ENCODE peak calls at places on chromosomes 7 and 10, in five cellular contexts. D is HepG2, U is A549, H is K562, Q is GM12878. B is an unnamed sample.

GRCh38 chr7:81767883-81768282 is 2.0 kb downstream of the HGF start:
- DNase-seq in D (no peak), U (no peak), Q (no peak), H (no peak), B (peak; percentile 50)

GRCh38 chr7:65295409-65295808 is 78.2 kb upstream of the ZNF92 start:
- DNase-seq in D (no peak), Q (no peak), U (no peak), H (no peak), B (no peak)

GRCh38 chr7:501526-501925 is 18.1 kb downstream of the PDGFA start:
- DNase-seq in U (no peak), H (no peak), D (no peak), Q (no peak), B (no peak)

GRCh38 chr10:52256832-52257691 is 57.0 kb upstream of the DKK1 start:
- DNase-seq in Q (peak; percentile 64), D (no peak), H (no peak), U (peak; percentile 28), B (peak; percentile 31)

GRCh38 chr7:125644113-125644512 is 714.5 kb upstream of the POT1 start:
- DNase-seq in H (no peak), Q (no peak), D (no peak), U (no peak), B (no peak)

GRCh38 chr10:101121661-101122045 is 9.4 kb upstream of the TLX1 start:
- DNase-seq in Q (no peak), D (no peak), U (no peak), H (no peak), B (no peak)

GRCh38 chr7:127530148-127530547 is 55.2 kb downstream of the GCC1 start:
- DNase-seq in Q (no peak), D (no peak), H (no peak), U (no peak), B (no peak)

GRCh38 chr7:3738964-3739363 is 437.9 kb downstream of the SDK1 start:
- DNase-seq in H (no peak), D (no peak), Q (no peak), U (no peak), B (no peak)

GRCh38 chr7:153588596-153588995 is 463.6 kb upstream of the DPP6 start:
- DNase-seq in Q (no peak), D (no peak), U (no peak), H (no peak), B (no peak)

GRCh38 chr7:137084607-137085380 is 216.3 kb downstream of the CHRM2 start:
- DNase-seq in U (no peak), H (no peak), D (no peak), Q (no peak), B (peak; percentile 54)

GRCh38 chr7:112069879-112070321 is 136.3 kb downstream of the DOCK4 start:
- DNase-seq in Q (no peak), D (no peak), H (no peak), U (no peak), B (peak; percentile 46)

GRCh38 chr7:55512635-55513034 is 59.7 kb downstream of the VOPP1 start:
- DNase-seq in H (no peak), Q (no peak), U (no peak), D (no peak), B (no peak)

GRCh38 chr10:78350286-78350685 is 316.6 kb downstream of the RPS24 start:
- DNase-seq in Q (no peak), U (no peak), H (no peak), D (no peak), B (no peak)

GRCh38 chr7:96320437-96320836 is 1.5 kb downstream of the SLC25A13 start:
- DNase-seq in D (no peak), Q (peak; percentile 52), U (no peak), H (no peak), B (no peak)

GRCh38 chr7:87336136-87336535 is 9.3 kb upstream of the CROT start:
- DNase-seq in D (no peak), H (no peak), Q (no peak), U (no peak), B (no peak)

GRCh38 chr10:88270061-88270808 is 312.9 kb downstream of the RNLS start:
- DNase-seq in U (no peak), D (no peak), H (no peak), Q (no peak), B (no peak)

GRCh38 chr7:44847509-44847919 is 373 bp downstream of the H2AZ2 start:
- DNase-seq in U (peak; percentile 83), D (peak; percentile 69), H (peak; percentile 89), Q (peak; percentile 51), B (peak; percentile 82)

GRCh38 chr10:5064656-5065055 is 29.6 kb upstream of the AKR1C3 start:
- DNase-seq in Q (no peak), D (no peak), U (no peak), H (no peak), B (peak; percentile 2)

GRCh38 chr10:101672536-101672935 is 22.4 kb downstream of the FBXW4 start:
- DNase-seq in D (no peak), H (no peak), Q (no peak), U (no peak), B (no peak)

GRCh38 chr10:87546221-87546620 is 41.5 kb downstream of the MINPP1 start:
- DNase-seq in U (no peak), Q (peak; percentile 17), D (no peak), H (no peak), B (no peak)

GRCh38 chr7:17646181-17646956 is 293.9 kb downstream of the SNX13 start:
- DNase-seq in D (no peak), Q (no peak), U (peak; percentile 33), H (no peak), B (peak; percentile 66)
- TF ChIP-seq CTCF in D (peak; percentile 44), Q (peak; percentile 11), U (peak; percentile 70), H (no peak), B (peak; percentile 71)

GRCh38 chr10:114393886-114394285 is 10.4 kb downstream of the AFAP1L2 start:
- DNase-seq in H (no peak), D (no peak), Q (no peak), U (no peak), B (no peak)

GRCh38 chr10:114396455-114396854 is 7.8 kb downstream of the AFAP1L2 start:
- DNase-seq in D (no peak), U (no peak), Q (no peak), H (no peak), B (no peak)

GRCh38 chr10:114395361-114396022 is 8.8 kb downstream of the AFAP1L2 start:
- DNase-seq in H (no peak), Q (no peak), U (no peak), D (no peak), B (no peak)

GRCh38 chr10:114393482-114393881 is 10.8 kb downstream of the AFAP1L2 start:
- DNase-seq in D (no peak), Q (no peak), H (no peak), U (no peak), B (peak; percentile 42)

DNA sequence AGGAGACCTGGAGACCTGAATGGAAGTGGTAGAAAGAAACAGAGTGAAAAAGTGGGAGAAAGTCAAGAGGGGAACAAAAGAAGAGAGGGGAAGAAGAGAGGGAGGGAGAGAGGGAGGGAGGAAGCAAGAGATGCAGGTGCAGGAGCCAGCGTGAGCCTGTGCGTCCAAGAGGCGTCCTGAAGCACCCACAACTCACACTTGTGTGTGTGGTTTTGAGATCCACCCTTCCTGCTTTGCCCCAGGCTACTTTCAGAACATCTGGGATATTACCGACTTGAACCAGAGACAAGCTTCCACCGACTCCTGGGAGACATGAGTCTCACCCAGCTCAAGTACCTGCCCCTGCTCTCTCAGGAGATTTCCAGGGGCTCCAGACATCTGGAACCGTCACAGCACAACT is 9.8 kb downstream of the AFAP1L2 start:
- DNase-seq in U (no peak), H (no peak), Q (no peak), D (no peak), B (no peak)
- TF ChIP-seq BHLHE40 in U (no peak), H (no peak), Q (no peak), D (no peak), B (no peak)

GRCh38 chr10:116256749-116257259 is 16.2 kb downstream of the GFRA1 start:
- DNase-seq in H (no peak), D (no peak), Q (no peak), U (no peak), B (no peak)
- TF ChIP-seq CTCF in H (no peak), D (no peak), Q (no peak), U (no peak), B (no peak)

DNA sequence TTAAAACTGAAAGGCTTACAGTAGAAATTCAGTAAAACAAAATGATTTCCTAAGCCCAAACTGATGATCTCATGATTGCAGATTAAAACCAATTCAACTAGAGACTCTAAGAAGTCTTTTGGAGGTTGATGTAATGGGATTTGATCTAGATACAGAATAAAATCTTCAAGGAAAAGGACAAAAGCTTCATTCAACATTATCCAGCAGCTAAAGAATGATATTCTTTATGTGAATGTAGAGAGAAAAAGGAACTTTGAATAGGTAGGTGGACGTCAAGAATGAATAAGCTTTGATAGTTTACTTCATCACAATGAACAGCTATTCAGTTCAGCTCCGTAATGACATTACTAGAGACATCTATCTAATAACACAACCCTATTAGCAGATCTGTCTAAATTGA is 744.4 kb downstream of the PHTF2 start:
- DNase-seq in D (no peak), H (no peak), U (no peak), Q (no peak), B (no peak)
- TF ChIP-seq BHLHE40 in D (no peak), H (no peak), U (no peak), Q (no peak), B (no peak)

GRCh38 chr10:48545462-48546145 is 59.3 kb downstream of the ARHGAP22 start:
- DNase-seq in U (no peak), D (no peak), H (no peak), Q (no peak), B (no peak)

GRCh38 chr10:48548531-48549135 is 56.2 kb downstream of the ARHGAP22 start:
- DNase-seq in H (no peak), D (no peak), Q (no peak), U (no peak), B (no peak)

GRCh38 chr10:48547981-48548380 is 56.9 kb downstream of the ARHGAP22 start:
- DNase-seq in Q (no peak), D (no peak), H (no peak), U (no peak), B (no peak)

GRCh38 chr10:48549236-48549635 is 55.6 kb downstream of the ARHGAP22 start:
- DNase-seq in Q (no peak), U (no peak), H (no peak), D (no peak), B (no peak)

GRCh38 chr10:48547061-48547895 is 57.6 kb downstream of the ARHGAP22 start:
- DNase-seq in D (no peak), U (no peak), Q (no peak), H (no peak), B (no peak)
- TF ChIP-seq CTCF in D (no peak), U (no peak), Q (no peak), H (no peak), B (no peak)

GRCh38 chr7:133829336-133829897 is 297.7 kb upstream of the LRGUK start:
- DNase-seq in U (no peak), Q (no peak), D (no peak), H (no peak), B (peak; percentile 48)

GRCh38 chr7:133827707-133828580 is 299.2 kb upstream of the LRGUK start:
- DNase-seq in Q (peak; percentile 24), H (no peak), U (no peak), D (no peak), B (peak; percentile 17)

GRCh38 chr7:133830081-133830480 is 297.1 kb upstream of the LRGUK start:
- DNase-seq in U (no peak), Q (no peak), H (peak; percentile 46), D (no peak), B (no peak)

GRCh38 chr7:133824123-133824522 is 303.0 kb upstream of the LRGUK start:
- DNase-seq in H (no peak), Q (no peak), D (no peak), U (no peak), B (no peak)

GRCh38 chr7:133828906-133829305 is 298.2 kb upstream of the LRGUK start:
- DNase-seq in D (no peak), U (no peak), Q (no peak), H (no peak), B (no peak)
- TF ChIP-seq BHLHE40 in D (no peak), U (no peak), Q (no peak), H (no peak), B (no peak)

B was measured in IMR-90.